ENCODE peak calls at places on chromosomes 13 and 19, in five cellular contexts. One of them, this sample, is unnamed.
A peak's percentile ranks its signal among the peaks of the same experiment; 100 is the strongest.

GRCh38 chr13:23468811-23469210 is 35.3 kb upstream of the SACS start:
- DNase-seq in HepG2: no peak
- DNase-seq in SK-N-SH: peak; percentile 75
- DNase-seq in K562: no peak
- DNase-seq in GM12878: no peak
- DNase-seq in this sample: no peak

GRCh38 chr13:20217168-20217567 is 15.0 kb downstream of the GJB6 start:
- DNase-seq in HepG2: peak; percentile 42
- DNase-seq in GM12878: no peak
- DNase-seq in K562: no peak
- DNase-seq in SK-N-SH: no peak
- DNase-seq in this sample: no peak

GRCh38 chr13:33330483-33330882 is 44.9 kb upstream of the STARD13 start:
- DNase-seq in K562: no peak
- DNase-seq in GM12878: no peak
- DNase-seq in SK-N-SH: no peak
- DNase-seq in HepG2: no peak
- DNase-seq in this sample: no peak

GRCh38 chr13:29480893-29481525 is 114.5 kb downstream of the SLC7A1 start:
- DNase-seq in HepG2: no peak
- DNase-seq in K562: no peak
- DNase-seq in SK-N-SH: no peak
- DNase-seq in GM12878: no peak
- DNase-seq in this sample: no peak

GRCh38 chr19:604355-604754 is 14.7 kb downstream of the HCN2 start:
- DNase-seq in HepG2: no peak
- DNase-seq in GM12878: no peak
- DNase-seq in SK-N-SH: peak; percentile 89
- DNase-seq in K562: peak; percentile 80
- DNase-seq in this sample: no peak

GRCh38 chr19:47240996-47241918 is 10.3 kb upstream of the BBC3 start:
- DNase-seq in HepG2: peak; percentile 68
- DNase-seq in GM12878: no peak
- DNase-seq in SK-N-SH: peak; percentile 84
- DNase-seq in K562: peak; percentile 95
- DNase-seq in this sample: peak; percentile 77

GRCh38 chr19:5128251-5128931 is 159.5 kb downstream of the KDM4B start:
- DNase-seq in GM12878: no peak
- DNase-seq in K562: peak; percentile 90
- DNase-seq in SK-N-SH: peak; percentile 78
- DNase-seq in HepG2: no peak
- DNase-seq in this sample: no peak

GRCh38 chr13:47332149-47332548 is 435.3 kb upstream of the HTR2A start:
- DNase-seq in SK-N-SH: no peak
- DNase-seq in GM12878: no peak
- DNase-seq in HepG2: no peak
- DNase-seq in K562: no peak
- DNase-seq in this sample: no peak

GRCh38 chr19:35120492-35120891 is 4.9 kb downstream of the FXYD3 start:
- DNase-seq in SK-N-SH: no peak
- DNase-seq in K562: no peak
- DNase-seq in HepG2: no peak
- DNase-seq in GM12878: no peak
- DNase-seq in this sample: no peak

GRCh38 chr13:79457948-79458347 is 23.0 kb upstream of the NDFIP2 start:
- DNase-seq in SK-N-SH: no peak
- DNase-seq in K562: peak; percentile 67
- DNase-seq in HepG2: no peak
- DNase-seq in GM12878: no peak
- DNase-seq in this sample: no peak

GRCh38 chr13:23876265-23876664 is 12.9 kb downstream of the MIPEP start:
- DNase-seq in HepG2: no peak
- DNase-seq in SK-N-SH: peak; percentile 36
- DNase-seq in GM12878: no peak
- DNase-seq in K562: no peak
- DNase-seq in this sample: no peak

GRCh38 chr13:109180905-109181425 is 551.6 kb downstream of the MYO16 start:
- DNase-seq in K562: no peak
- DNase-seq in HepG2: peak; percentile 6
- DNase-seq in GM12878: no peak
- DNase-seq in SK-N-SH: no peak
- DNase-seq in this sample: peak; percentile 24

GRCh38 chr19:41936416-41936850 is 8.2 kb upstream of the ERFL start:
- DNase-seq in HepG2: no peak
- DNase-seq in K562: no peak
- DNase-seq in SK-N-SH: no peak
- DNase-seq in GM12878: no peak
- DNase-seq in this sample: no peak

DNA sequence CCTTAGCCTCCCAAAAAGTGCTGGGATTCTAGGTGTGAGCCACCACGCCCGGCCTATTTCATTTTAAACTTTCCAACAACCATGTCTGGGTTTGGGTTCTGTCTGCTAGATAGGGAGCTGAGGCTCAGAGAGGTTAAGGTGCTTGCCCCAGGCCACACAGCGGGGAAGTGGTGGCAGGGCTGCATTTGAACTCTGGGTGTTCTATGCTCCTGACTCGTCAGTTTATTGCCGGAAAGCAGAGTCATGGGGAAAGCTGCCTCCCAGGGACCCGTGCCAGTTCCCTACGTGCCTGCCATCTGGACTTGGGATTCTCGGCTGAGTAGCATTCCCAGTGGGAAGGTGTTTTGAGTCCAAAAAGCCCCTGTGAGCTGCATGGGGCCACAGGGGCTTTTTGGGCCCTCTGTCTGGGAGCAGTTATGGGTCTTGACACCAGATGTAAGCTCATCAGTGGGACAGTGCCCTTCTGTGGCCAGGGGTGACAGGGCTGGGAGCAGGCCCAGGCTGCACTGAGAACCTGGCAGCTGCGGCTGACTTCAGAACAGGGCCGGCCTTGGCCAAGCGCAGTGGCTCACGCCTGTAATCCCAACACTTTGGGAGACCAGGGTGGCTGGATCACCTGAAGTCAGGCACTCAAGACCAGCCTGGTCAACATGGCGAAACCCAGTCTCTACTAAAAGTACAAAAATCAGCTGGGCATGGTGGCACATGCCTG is 10.9 kb downstream of the RFX1 start:
- DNase-seq in GM12878: no peak
- DNase-seq in SK-N-SH: no peak
- DNase-seq in HepG2: no peak
- DNase-seq in K562: no peak
- DNase-seq in this sample: no peak
- TF ChIP-seq ZBTB33 in GM12878: no peak
- TF ChIP-seq ZBTB33 in SK-N-SH: no peak
- TF ChIP-seq ZBTB33 in HepG2: no peak
- TF ChIP-seq ZBTB33 in K562: no peak
- TF ChIP-seq ZBTB33 in this sample: no peak

DNA sequence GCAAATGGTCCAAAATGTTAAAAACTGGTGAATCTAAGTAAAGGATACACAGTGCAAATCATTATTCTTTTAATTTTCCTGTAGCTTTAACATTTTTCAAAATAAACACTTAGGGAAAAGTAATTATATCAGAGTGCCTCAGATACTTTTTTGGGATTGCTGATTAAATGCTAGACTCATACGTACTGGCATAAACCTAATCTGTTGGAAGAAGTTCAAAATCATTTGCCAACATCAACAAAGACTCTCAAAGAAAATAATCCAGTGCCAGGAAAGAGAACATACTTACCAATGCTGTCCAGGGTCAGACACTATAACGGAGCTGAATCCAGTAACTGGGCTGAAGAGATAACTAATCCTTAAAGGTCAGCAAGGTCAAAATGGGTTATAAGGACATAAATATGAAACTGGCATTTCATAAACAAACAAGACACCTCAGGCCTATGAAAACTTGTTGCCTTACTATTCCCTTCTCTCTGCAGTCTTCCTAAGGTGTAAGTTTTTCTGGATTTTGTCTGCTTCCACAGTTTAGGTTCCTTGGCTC is 3.3 kb upstream of the ZNF420 start:
- DNase-seq in SK-N-SH: no peak
- DNase-seq in GM12878: no peak
- DNase-seq in K562: no peak
- DNase-seq in HepG2: no peak
- DNase-seq in this sample: no peak
- TF ChIP-seq YY1 in SK-N-SH: no peak
- TF ChIP-seq YY1 in GM12878: no peak
- TF ChIP-seq YY1 in K562: no peak
- TF ChIP-seq YY1 in HepG2: no peak
- TF ChIP-seq YY1 in this sample: no peak

DNA sequence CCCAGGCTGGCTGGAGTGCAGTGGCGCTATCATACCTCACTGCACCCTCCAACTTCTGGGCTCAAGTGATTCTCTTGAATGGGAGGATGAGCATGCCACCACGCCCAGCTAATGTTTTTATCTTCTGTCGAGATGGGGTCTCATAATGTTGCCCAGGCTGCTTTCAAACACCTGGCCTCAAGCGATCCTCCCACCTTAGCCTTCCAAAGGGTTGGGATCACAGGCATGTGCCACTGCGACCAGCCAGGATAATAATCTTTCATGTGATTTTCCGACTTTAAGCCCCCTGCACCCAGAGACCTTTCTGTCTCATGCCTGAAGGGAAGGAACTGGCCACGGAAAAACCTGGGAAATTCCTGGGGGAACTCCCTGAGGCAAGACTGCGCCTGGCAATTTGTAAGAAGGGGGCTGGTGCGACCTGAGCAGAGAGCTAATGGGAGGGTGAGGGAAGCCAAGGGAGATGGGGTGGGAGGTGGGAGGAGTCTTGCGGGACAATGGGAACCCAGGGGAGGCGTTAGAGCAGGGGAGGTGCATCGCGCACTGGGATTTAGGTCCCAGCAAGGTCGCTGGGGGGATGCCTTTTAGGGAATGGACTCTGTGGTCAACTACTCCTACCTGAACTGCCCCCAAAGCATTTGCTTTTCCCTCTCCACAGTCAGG is 1.2 kb upstream of the CCDC124 start:
- DNase-seq in HepG2: no peak
- DNase-seq in GM12878: no peak
- DNase-seq in SK-N-SH: no peak
- DNase-seq in K562: no peak
- DNase-seq in this sample: no peak
- TF ChIP-seq ZBTB33 in HepG2: no peak
- TF ChIP-seq ZBTB33 in GM12878: no peak
- TF ChIP-seq ZBTB33 in SK-N-SH: no peak
- TF ChIP-seq ZBTB33 in K562: no peak
- TF ChIP-seq ZBTB33 in this sample: no peak

DNA sequence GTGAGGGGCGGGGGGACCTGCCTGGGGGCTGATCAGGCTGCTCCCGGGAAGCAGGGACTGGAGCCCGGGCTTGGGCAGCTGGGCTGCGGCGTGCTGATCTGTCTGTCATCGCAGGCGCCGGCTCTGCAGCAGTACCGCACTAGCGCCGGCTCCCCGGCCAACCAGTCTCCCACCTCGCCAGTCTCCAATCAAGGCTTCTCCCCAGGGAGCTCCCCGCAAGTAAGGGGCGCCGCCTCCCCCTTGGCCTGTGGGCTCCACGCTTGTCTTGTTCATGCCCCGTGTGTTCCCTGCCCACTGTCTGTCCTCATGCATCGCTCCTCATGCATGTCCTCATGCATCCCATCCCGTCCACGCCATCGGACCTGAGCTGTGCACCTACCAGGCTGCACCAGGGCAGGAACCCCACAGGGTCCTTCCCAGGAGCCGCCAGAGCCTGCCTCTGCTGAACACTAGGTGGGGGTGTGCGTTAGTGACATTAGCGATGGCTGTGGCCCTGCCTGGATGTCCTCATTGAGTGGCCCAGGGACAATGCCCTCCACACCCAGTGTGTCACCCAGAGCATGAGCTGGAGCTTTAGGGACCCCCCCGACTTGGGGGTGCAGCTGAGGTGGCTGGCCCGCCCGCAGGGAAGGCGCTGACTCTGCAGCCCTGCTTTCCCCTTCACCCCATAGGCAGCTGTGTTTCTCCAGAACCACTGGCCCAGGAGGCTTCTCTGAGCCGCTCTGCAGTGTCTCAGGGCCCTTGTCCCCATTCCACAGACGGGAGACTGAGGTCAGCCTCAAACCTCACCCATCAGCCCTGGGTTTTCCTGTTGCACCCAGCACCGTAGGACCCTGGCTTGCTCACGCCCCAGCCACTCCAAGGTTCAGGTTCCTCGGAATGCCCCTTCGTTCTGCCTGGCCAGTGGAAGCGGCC is 19.5 kb downstream of the COMP start:
- DNase-seq in K562: peak; percentile 63
- DNase-seq in HepG2: peak; percentile 29
- DNase-seq in GM12878: no peak
- DNase-seq in SK-N-SH: no peak
- DNase-seq in this sample: no peak
- TF ChIP-seq YY1 in K562: no peak
- TF ChIP-seq YY1 in HepG2: no peak
- TF ChIP-seq YY1 in GM12878: no peak
- TF ChIP-seq YY1 in SK-N-SH: no peak
- TF ChIP-seq YY1 in this sample: no peak